ENCODE peak calls at places on chromosomes 16 and 17, in four cellular contexts. D is BE2C; O is activated naive CD4-positive, alpha-beta T cell treated with anti-CD3 and anti-CD28 coated beads, Interleukin-2, amount 50 U/mL, for 16 hours; T is H54. N is an unnamed sample.

GRCh38 chr16:16007743-16008111 is 58.3 kb downstream of the ABCC1 start:
- DNase-seq in O (no peak), D (no peak), T (no peak), N (no peak)

GRCh38 chr17:35189291-35189690 is 4.9 kb downstream of the SLC35G3 start:
- DNase-seq in T (no peak), D (no peak), O (no peak), N (no peak)

GRCh38 chr17:77281904-77282367 is 141.2 kb downstream of the SEC14L1 start:
- DNase-seq in T (no peak), D (no peak), O (no peak), N (no peak)

GRCh38 chr17:193841-194806 is 12.7 kb upstream of the DOC2B start:
- DNase-seq in O (peak), T (no peak), D (no peak), N (no peak)

GRCh38 chr16:52051773-52052172 is 495.2 kb downstream of the TOX3 start:
- DNase-seq in T (no peak), O (no peak), D (no peak), N (no peak)

GRCh38 chr17:57530508-57530907 is 214.6 kb downstream of the CCDC182 start:
- DNase-seq in T (no peak), D (no peak), O (no peak), N (no peak)

GRCh38 chr16:6753553-6753952 is 579.1 kb upstream of the RBFOX1 start:
- DNase-seq in T (no peak), O (no peak), D (no peak), N (no peak)

GRCh38 chr16:68386628-68387027 is 61.7 kb downstream of the SMPD3 start:
- DNase-seq in D (no peak), O (no peak), T (no peak), N (no peak)

GRCh38 chr17:3799181-3799627 is 1.8 kb downstream of the ITGAE start:
- DNase-seq in D (no peak), O (no peak), T (no peak), N (no peak)

GRCh38 chr17:45110676-45111611 is 21.4 kb downstream of the PLCD3 start:
- DNase-seq in T (no peak), D (no peak), O (no peak), N (no peak)

GRCh38 chr17:71987634-71988033 is 133.2 kb upstream of the SOX9 start:
- DNase-seq in O (no peak), D (no peak), T (no peak), N (no peak)

GRCh38 chr17:19327039-19327776 is 35.3 kb downstream of the B9D1 start:
- DNase-seq in T (peak), O (no peak), D (no peak), N (no peak)

GRCh38 chr16:17194190-17194780 is 276.5 kb downstream of the XYLT1 start:
- DNase-seq in T (no peak), O (peak), D (peak), N (peak)

GRCh38 chr16:53053967-53054669 is 673 bp upstream of the CHD9 start:
- DNase-seq in T (no peak), O (peak), D (peak), N (no peak)

GRCh38 chr17:83203472-83204221 is 124.2 kb downstream of the METRNL start:
- DNase-seq in D (peak), T (no peak), O (peak), N (peak)

GRCh38 chr16:78437352-78437968 is 338.0 kb downstream of the WWOX start:
- DNase-seq in D (peak), O (peak), T (peak), N (no peak)

GRCh38 chr17:74389094-74389753 is 21.9 kb downstream of the GPR142 start:
- DNase-seq in D (no peak), O (no peak), T (no peak), N (no peak)

GRCh38 chr17:28727727-28728363 is 743 bp upstream of the NEK8 start:
- DNase-seq in D (peak), T (peak), O (peak), N (peak)

GRCh38 chr17:2282297-2282873 is 21.2 kb downstream of the SMG6 start:
- DNase-seq in T (no peak), D (no peak), O (no peak), N (no peak)

GRCh38 chr16:49012961-49013726 is 268.5 kb downstream of the CBLN1 start:
- DNase-seq in D (no peak), O (no peak), T (no peak), N (no peak)

GRCh38 chr16:23836404-23837291 is 865 bp downstream of the PRKCB start:
- DNase-seq in O (peak), T (no peak), D (peak), N (peak)

GRCh38 chr17:41516828-41517283 is 1.8 kb downstream of the KRT15 start:
- DNase-seq in T (no peak), O (no peak), D (no peak), N (no peak)

GRCh38 chr17:35612924-35613521 is 25.9 kb downstream of the AP2B1 start:
- DNase-seq in D (peak), T (peak), O (peak), N (no peak)

GRCh38 chr16:84952335-84953050 is 58.8 kb downstream of the ZDHHC7 start:
- DNase-seq in T (peak), D (peak), O (peak), N (peak)

GRCh38 chr17:42519546-42520444 is 16.2 kb upstream of the NAGLU start:
- DNase-seq in T (peak), O (no peak), D (no peak), N (no peak)

N was measured in activated naive CD8-positive, alpha-beta T cell treated with anti-CD3 and anti-CD28 coated beads, Interleukin-2, amount 10 ng/mL, durations not matched to agents 7 days and 5 days.